ENCODE peak calls at places on chromosomes 1 and 21, in eight cellular contexts. O is HepG2, N is GM12878, D is Panc1, Y is GM23338, B is K562, A is upper lobe of left lung, H is HCT116. K is an unnamed sample.

GRCh38 chr1:155396874-155397476 is 76.3 kb downstream of the RUSC1 start:
- ATAC-seq in O (no peak), N (no peak), A (peak), D (no peak), H (no peak), Y (no peak), B (peak), K (peak)

GRCh38 chr1:219555031-219555667 is 57.8 kb downstream of the ZC3H11B start:
- ATAC-seq in Y (peak), A (no peak), D (no peak), H (no peak), B (no peak), O (no peak), N (no peak), K (no peak)

GRCh38 chr1:229229721-229230135 is 41.2 kb upstream of the RAB4A start:
- ATAC-seq in A (peak), Y (peak), N (peak), O (peak), B (no peak), H (peak), D (peak), K (peak)

GRCh38 chr1:231973840-231974239 is 347.2 kb downstream of the DISC1 start:
- ATAC-seq in O (no peak), H (no peak), Y (no peak), A (no peak), B (no peak), N (no peak), D (no peak), K (no peak)

GRCh38 chr1:25145775-25146381 is 86.4 kb downstream of the SYF2 start:
- ATAC-seq in H (no peak), A (peak), B (no peak), N (peak), O (no peak), Y (no peak), D (no peak), K (no peak)

GRCh38 chr1:11044849-11045427 is 2.1 kb downstream of the MASP2 start:
- ATAC-seq in D (peak), B (peak), Y (no peak), O (no peak), H (peak), A (no peak), N (no peak), K (no peak)

GRCh38 chr1:227356582-227357228 is 38.4 kb upstream of the CDC42BPA start:
- ATAC-seq in N (no peak), Y (peak), H (peak), O (peak), D (peak), A (no peak), B (peak), K (no peak)

GRCh38 chr21:31414601-31415000 is 70.5 kb upstream of the TIAM1 start:
- ATAC-seq in N (no peak), Y (no peak), B (no peak), D (no peak), A (no peak), H (no peak), O (no peak), K (no peak)

GRCh38 chr1:10789392-10790154 is 6.9 kb downstream of the CASZ1 start:
- ATAC-seq in Y (no peak), B (no peak), H (no peak), A (no peak), O (no peak), D (no peak), N (no peak), K (no peak)

GRCh38 chr1:6475381-6476133 is 9.6 kb upstream of the TNFRSF25 start:
- ATAC-seq in D (peak), H (peak), N (peak), Y (peak), B (peak), O (peak), A (peak), K (no peak)

GRCh38 chr1:84146375-84147032 is 2.4 kb downstream of the PRKACB start:
- ATAC-seq in O (no peak), N (no peak), A (no peak), D (peak), H (peak), Y (no peak), B (no peak), K (no peak)

GRCh38 chr1:24909388-24909898 is 20.6 kb downstream of the RUNX3 start:
- ATAC-seq in A (peak), H (peak), B (peak), N (no peak), Y (peak), O (peak), D (peak), K (peak)

GRCh38 chr1:59409986-59410385 is 113.1 kb downstream of the FGGY start:
- ATAC-seq in N (peak), H (no peak), Y (no peak), O (no peak), D (no peak), B (no peak), A (no peak), K (no peak)

GRCh38 chr21:31630062-31630711 is 29.3 kb upstream of the SOD1 start:
- ATAC-seq in Y (no peak), B (no peak), N (no peak), D (no peak), H (peak), O (no peak), A (no peak), K (no peak)

GRCh38 chr1:23628951-23629387 is 62.6 kb upstream of the RPL11 start:
- ATAC-seq in A (no peak), B (no peak), O (no peak), H (no peak), N (peak), Y (peak), D (no peak), K (no peak)

GRCh38 chr1:51877434-51878306 is 857 bp downstream of the NRDC start:
- ATAC-seq in H (peak), O (peak), Y (peak), A (peak), D (peak), N (peak), B (peak), K (no peak)

GRCh38 chr1:179545316-179545715 is 30.4 kb downstream of the NPHS2 start:
- ATAC-seq in D (no peak), A (no peak), B (no peak), O (no peak), N (no peak), Y (no peak), H (no peak), K (no peak)

GRCh38 chr1:169339773-169340172 is 27.8 kb downstream of the NME7 start:
- ATAC-seq in B (peak), A (no peak), H (no peak), Y (no peak), O (no peak), D (no peak), N (no peak), K (no peak)

GRCh38 chr21:14688412-14688811 is 142.3 kb upstream of the SAMSN1 start:
- ATAC-seq in N (peak), D (no peak), Y (no peak), O (no peak), B (no peak), A (no peak), H (no peak), K (no peak)

GRCh38 chr1:170518965-170519364 is 13.0 kb upstream of the GORAB start:
- ATAC-seq in D (no peak), Y (no peak), A (no peak), H (no peak), O (no peak), B (no peak), N (no peak), K (no peak)

GRCh38 chr1:20486457-20487235 is 636 bp upstream of the CAMK2N1 start:
- ATAC-seq in D (peak), Y (peak), O (peak), N (no peak), H (peak), A (peak), B (peak), K (peak)

GRCh38 chr21:14488805-14489204 is 57.3 kb downstream of the SAMSN1 start:
- ATAC-seq in O (no peak), A (no peak), Y (no peak), N (no peak), B (no peak), D (no peak), H (no peak), K (no peak)

GRCh38 chr21:31282095-31282709 is 61.9 kb downstream of the TIAM1 start:
- ATAC-seq in H (peak), O (no peak), B (peak), N (no peak), Y (no peak), D (no peak), A (peak), K (peak)

GRCh38 chr21:32411366-32412161 is 942 bp upstream of the EVA1C start:
- ATAC-seq in Y (peak), O (no peak), D (peak), A (peak), H (peak), B (peak), N (no peak), K (peak)

GRCh38 chr1:58738873-58739272 is 39.0 kb upstream of the MYSM1 start:
- ATAC-seq in O (no peak), B (no peak), H (no peak), D (no peak), N (no peak), A (peak), Y (no peak), K (no peak)

GRCh38 chr1:68954841-68955240 is 458.0 kb upstream of the DEPDC1 start:
- ATAC-seq in O (no peak), N (no peak), H (no peak), A (no peak), B (no peak), Y (no peak), D (no peak), K (no peak)

GRCh38 chr1:192401832-192402231 is 85.0 kb downstream of the RGS21 start:
- ATAC-seq in B (no peak), D (no peak), A (peak), N (no peak), H (no peak), Y (no peak), O (no peak), K (no peak)

GRCh38 chr21:42118901-42119300 is 47.8 kb downstream of the UMODL1 start:
- ATAC-seq in A (no peak), O (no peak), D (no peak), N (peak), H (no peak), B (no peak), Y (no peak), K (no peak)

GRCh38 chr1:234842726-234843641 is 233.0 kb upstream of the IRF2BP2 start:
- ATAC-seq in H (no peak), Y (no peak), A (peak), D (no peak), N (peak), O (no peak), B (peak), K (no peak)

GRCh38 chr1:235952950-235953615 is 86.4 kb upstream of the LYST start:
- ATAC-seq in D (no peak), A (no peak), H (no peak), Y (no peak), N (peak), O (no peak), B (no peak), K (no peak)

GRCh38 chr1:234398849-234399381 is 25.7 kb downstream of the COA6 start:
- ATAC-seq in B (no peak), D (peak), H (no peak), O (no peak), Y (no peak), A (peak), N (peak), K (no peak)

GRCh38 chr1:121587230-121587569 is 402.4 kb downstream of the SRGAP2C start:
- ATAC-seq in N (no peak), O (peak), A (no peak), B (peak), Y (peak), H (no peak), D (no peak), K (no peak)

GRCh38 chr1:156889802-156890585 is 3.5 kb upstream of the PEAR1 start:
- ATAC-seq in Y (peak), A (peak), H (peak), B (peak), O (peak), N (peak), D (peak), K (peak)

GRCh38 chr1:220880726-220881506 is 1.7 kb downstream of the HLX start:
- ATAC-seq in A (peak), O (no peak), N (peak), H (no peak), B (no peak), Y (no peak), D (no peak), K (no peak)

GRCh38 chr1:220879509-220880366 is 495 bp downstream of the HLX start:
- ATAC-seq in Y (peak), O (peak), H (peak), D (peak), B (peak), A (peak), N (peak), K (peak)

GRCh38 chr1:220884109-220884980 is 5.1 kb downstream of the HLX start:
- ATAC-seq in B (no peak), O (no peak), D (no peak), N (no peak), A (no peak), H (no peak), Y (peak), K (no peak)

GRCh38 chr1:220880367-220880680 is 1.1 kb downstream of the HLX start:
- ATAC-seq in A (no peak), B (no peak), H (no peak), O (no peak), D (no peak), N (no peak), Y (no peak), K (no peak)

GRCh38 chr1:220881918-220882891 is 3.0 kb downstream of the HLX start:
- ATAC-seq in A (no peak), B (no peak), O (no peak), N (no peak), Y (peak), H (no peak), D (no peak), K (no peak)
- TF ChIP-seq POLR2AphosphoS5 in A (no peak), B (no peak), O (no peak), N (no peak), Y (no peak), H (no peak), D (no peak), K (no peak)

DNA sequence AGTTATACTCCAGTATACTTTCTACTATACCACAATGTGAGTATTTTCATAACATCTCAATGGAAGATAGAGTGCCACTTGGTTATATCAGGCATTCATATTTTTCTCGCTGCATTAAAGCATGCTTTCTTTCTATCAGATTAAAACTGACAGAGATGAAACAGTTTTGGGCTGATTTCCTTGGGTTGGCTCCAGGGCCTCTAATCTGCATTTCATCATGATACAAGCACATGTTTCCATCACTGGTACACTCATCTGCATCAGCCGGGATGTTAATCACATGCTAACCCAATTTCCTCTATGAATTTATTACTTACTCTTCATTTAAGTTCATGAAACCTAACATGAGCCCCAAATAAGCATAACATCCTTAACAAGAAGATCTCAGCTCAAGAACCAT is 289.0 kb upstream of the DAB1 start:
- ATAC-seq in D (no peak), H (no peak), N (no peak), A (no peak), O (no peak), B (no peak), Y (no peak), K (no peak)
- TF ChIP-seq POLR2AphosphoS5 in D (no peak), H (no peak), N (no peak), A (no peak), O (no peak), B (no peak), Y (no peak), K (no peak)

DNA sequence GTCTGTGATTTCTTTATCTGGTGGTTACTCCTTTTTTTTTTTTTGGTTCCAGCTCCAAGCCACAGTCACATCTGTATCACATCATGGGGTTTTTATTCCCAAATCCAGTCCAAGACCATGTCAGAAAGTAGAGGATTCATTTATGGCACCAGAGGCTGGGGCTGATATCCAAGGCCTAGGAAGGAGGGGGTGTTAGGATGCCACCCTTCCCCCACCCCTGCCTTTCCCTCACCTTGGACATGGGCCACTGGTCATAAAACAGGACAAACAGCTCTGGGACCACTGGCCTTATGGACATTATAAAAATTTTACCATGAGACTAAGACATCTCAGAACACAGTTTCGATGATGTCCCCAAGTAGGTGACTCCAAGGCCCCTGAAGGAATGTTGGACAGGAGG is 10.3 kb upstream of the HEYL start:
- ATAC-seq in D (no peak), N (no peak), B (no peak), O (no peak), H (no peak), A (no peak), Y (no peak), K (no peak)
- TF ChIP-seq POLR2AphosphoS5 in D (no peak), N (no peak), B (no peak), O (no peak), H (no peak), A (no peak), Y (no peak), K (no peak)

DNA sequence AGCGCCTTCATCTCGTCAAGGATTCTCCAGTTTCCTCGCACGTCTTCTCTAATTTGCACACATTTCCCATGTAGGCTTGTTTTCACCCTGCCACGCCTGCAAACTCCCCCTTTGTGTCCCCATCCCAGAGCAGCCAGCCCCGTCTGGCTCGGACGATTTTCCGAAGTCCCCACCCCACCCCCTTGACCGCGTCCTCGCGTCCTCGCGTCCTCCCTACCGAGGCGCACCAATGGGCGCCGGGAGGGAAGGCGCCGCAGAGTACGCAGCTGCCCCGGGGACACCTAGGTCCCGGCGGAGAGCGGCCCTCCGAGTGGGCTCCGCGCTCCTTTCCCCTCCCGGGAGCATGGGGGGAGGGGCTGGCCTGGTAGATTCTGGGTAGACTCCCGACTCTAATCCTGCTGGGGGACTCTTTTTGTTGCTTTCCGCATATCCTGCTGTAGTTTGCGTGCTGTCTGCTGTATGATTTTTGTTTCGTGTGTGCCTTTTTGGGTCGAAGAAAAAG is 1.3 kb downstream of the CACHD1 start:
- ATAC-seq in A (peak), H (peak), D (peak), Y (peak), B (no peak), O (no peak), N (no peak), K (peak)
- TF ChIP-seq POLR2AphosphoS5 in A (peak), H (no peak), D (no peak), Y (no peak), B (no peak), O (no peak), N (no peak), K (no peak)

K was measured in gastroesophageal sphincter.